ENCODE peak calls at places on chromosome 10, in six cellular contexts. One of them, this sample, is unnamed.

GRCh38 chr10:121617176-121617575 is 18.9 kb upstream of the FGFR2 start:
- DNase-seq in WTC11: no peak
- DNase-seq in lung: no peak
- DNase-seq in naive thymus-derived CD8-positive, alpha-beta T cell: no peak
- DNase-seq in caudate nucleus: peak; percentile 57
- DNase-seq in cardiac muscle cell: no peak
- DNase-seq in this sample: no peak

GRCh38 chr10:104777086-104777799 is 136.2 kb downstream of the SORCS3 start:
- DNase-seq in WTC11: peak; percentile 14
- DNase-seq in caudate nucleus: no peak
- DNase-seq in lung: no peak
- DNase-seq in naive thymus-derived CD8-positive, alpha-beta T cell: no peak
- DNase-seq in cardiac muscle cell: peak; percentile 55
- DNase-seq in this sample: no peak

GRCh38 chr10:92146072-92146471 is 144.8 kb downstream of the CPEB3 start:
- DNase-seq in WTC11: no peak
- DNase-seq in naive thymus-derived CD8-positive, alpha-beta T cell: no peak
- DNase-seq in caudate nucleus: no peak
- DNase-seq in lung: no peak
- DNase-seq in cardiac muscle cell: no peak
- DNase-seq in this sample: no peak

GRCh38 chr10:68348265-68348741 is 15.6 kb upstream of the PBLD start:
- DNase-seq in lung: no peak
- DNase-seq in caudate nucleus: no peak
- DNase-seq in cardiac muscle cell: peak; percentile 57
- DNase-seq in WTC11: peak; percentile 57
- DNase-seq in naive thymus-derived CD8-positive, alpha-beta T cell: peak; percentile 36
- DNase-seq in this sample: peak; percentile 51

GRCh38 chr10:44011603-44011981 is 362.9 kb upstream of the ZNF32 start:
- DNase-seq in naive thymus-derived CD8-positive, alpha-beta T cell: no peak
- DNase-seq in WTC11: no peak
- DNase-seq in lung: no peak
- DNase-seq in cardiac muscle cell: no peak
- DNase-seq in caudate nucleus: no peak
- DNase-seq in this sample: no peak

GRCh38 chr10:97465982-97466381 is 20.0 kb downstream of the ZDHHC16 start:
- DNase-seq in lung: no peak
- DNase-seq in cardiac muscle cell: no peak
- DNase-seq in caudate nucleus: no peak
- DNase-seq in WTC11: no peak
- DNase-seq in naive thymus-derived CD8-positive, alpha-beta T cell: no peak
- DNase-seq in this sample: no peak

GRCh38 chr10:74949843-74950765 is 123.7 kb downstream of the KAT6B start:
- DNase-seq in lung: no peak
- DNase-seq in cardiac muscle cell: no peak
- DNase-seq in naive thymus-derived CD8-positive, alpha-beta T cell: no peak
- DNase-seq in caudate nucleus: no peak
- DNase-seq in WTC11: no peak
- DNase-seq in this sample: peak; percentile 22

GRCh38 chr10:5599613-5600520 is 66.5 kb downstream of the ASB13 start:
- DNase-seq in lung: no peak
- DNase-seq in naive thymus-derived CD8-positive, alpha-beta T cell: no peak
- DNase-seq in cardiac muscle cell: no peak
- DNase-seq in WTC11: no peak
- DNase-seq in caudate nucleus: no peak
- DNase-seq in this sample: peak; percentile 16

GRCh38 chr10:69819713-69820506 is 18.2 kb downstream of the COL13A1 start:
- DNase-seq in naive thymus-derived CD8-positive, alpha-beta T cell: no peak
- DNase-seq in caudate nucleus: no peak
- DNase-seq in cardiac muscle cell: no peak
- DNase-seq in lung: no peak
- DNase-seq in WTC11: no peak
- DNase-seq in this sample: no peak

GRCh38 chr10:11823122-11823988 is at the start of gene PROSER2:
- DNase-seq in lung: peak; percentile 42
- DNase-seq in caudate nucleus: no peak
- DNase-seq in cardiac muscle cell: peak; percentile 78
- DNase-seq in naive thymus-derived CD8-positive, alpha-beta T cell: peak; percentile 27
- DNase-seq in WTC11: peak; percentile 47
- DNase-seq in this sample: peak; percentile 82

GRCh38 chr10:18066947-18067346 is 73.3 kb upstream of the CACNB2 start:
- DNase-seq in lung: no peak
- DNase-seq in caudate nucleus: no peak
- DNase-seq in WTC11: no peak
- DNase-seq in cardiac muscle cell: no peak
- DNase-seq in naive thymus-derived CD8-positive, alpha-beta T cell: no peak
- DNase-seq in this sample: no peak

GRCh38 chr10:59675812-59676211 is 33.8 kb downstream of the SLC16A9 start:
- DNase-seq in naive thymus-derived CD8-positive, alpha-beta T cell: no peak
- DNase-seq in cardiac muscle cell: peak; percentile 14
- DNase-seq in caudate nucleus: no peak
- DNase-seq in lung: no peak
- DNase-seq in WTC11: peak; percentile 77
- DNase-seq in this sample: no peak

GRCh38 chr10:126059101-126059826 is 162.9 kb downstream of the FANK1 start:
- DNase-seq in cardiac muscle cell: no peak
- DNase-seq in naive thymus-derived CD8-positive, alpha-beta T cell: no peak
- DNase-seq in WTC11: no peak
- DNase-seq in caudate nucleus: no peak
- DNase-seq in lung: no peak
- DNase-seq in this sample: no peak

GRCh38 chr10:132351611-132352010 is 19.6 kb downstream of the LRRC27 start:
- DNase-seq in caudate nucleus: no peak
- DNase-seq in WTC11: no peak
- DNase-seq in cardiac muscle cell: no peak
- DNase-seq in lung: no peak
- DNase-seq in naive thymus-derived CD8-positive, alpha-beta T cell: no peak
- DNase-seq in this sample: no peak

GRCh38 chr10:129959544-129960492 is 4.3 kb downstream of the EBF3 start:
- DNase-seq in WTC11: no peak
- DNase-seq in naive thymus-derived CD8-positive, alpha-beta T cell: no peak
- DNase-seq in caudate nucleus: no peak
- DNase-seq in cardiac muscle cell: peak; percentile 28
- DNase-seq in lung: no peak
- DNase-seq in this sample: peak; percentile 62

GRCh38 chr10:129106314-129106713 is 360.7 kb upstream of the MGMT start:
- DNase-seq in cardiac muscle cell: no peak
- DNase-seq in naive thymus-derived CD8-positive, alpha-beta T cell: no peak
- DNase-seq in caudate nucleus: no peak
- DNase-seq in lung: no peak
- DNase-seq in WTC11: no peak
- DNase-seq in this sample: no peak

GRCh38 chr10:86951184-86951761 is 6.1 kb downstream of the MMRN2 start:
- DNase-seq in naive thymus-derived CD8-positive, alpha-beta T cell: no peak
- DNase-seq in lung: no peak
- DNase-seq in WTC11: no peak
- DNase-seq in caudate nucleus: no peak
- DNase-seq in cardiac muscle cell: no peak
- DNase-seq in this sample: no peak

GRCh38 chr10:78578929-78579328 is 489.8 kb upstream of the ZMIZ1 start:
- DNase-seq in cardiac muscle cell: no peak
- DNase-seq in caudate nucleus: no peak
- DNase-seq in naive thymus-derived CD8-positive, alpha-beta T cell: no peak
- DNase-seq in lung: no peak
- DNase-seq in WTC11: no peak
- DNase-seq in this sample: no peak

GRCh38 chr10:30189254-30189583 is 129.8 kb upstream of the JCAD start:
- DNase-seq in naive thymus-derived CD8-positive, alpha-beta T cell: no peak
- DNase-seq in cardiac muscle cell: no peak
- DNase-seq in lung: no peak
- DNase-seq in caudate nucleus: no peak
- DNase-seq in WTC11: no peak
- DNase-seq in this sample: no peak

GRCh38 chr10:100826983-100827818 is 81.8 kb downstream of the PAX2 start:
- DNase-seq in WTC11: peak; percentile 59
- DNase-seq in naive thymus-derived CD8-positive, alpha-beta T cell: no peak
- DNase-seq in caudate nucleus: no peak
- DNase-seq in cardiac muscle cell: peak; percentile 68
- DNase-seq in lung: peak; percentile 28
- DNase-seq in this sample: peak; percentile 82

GRCh38 chr10:33265621-33266020 is 68.8 kb downstream of the NRP1 start:
- DNase-seq in lung: no peak
- DNase-seq in naive thymus-derived CD8-positive, alpha-beta T cell: no peak
- DNase-seq in cardiac muscle cell: no peak
- DNase-seq in caudate nucleus: no peak
- DNase-seq in WTC11: no peak
- DNase-seq in this sample: no peak

GRCh38 chr10:3426190-3426845 is 253.7 kb upstream of the PITRM1 start:
- DNase-seq in caudate nucleus: no peak
- DNase-seq in WTC11: no peak
- DNase-seq in lung: no peak
- DNase-seq in naive thymus-derived CD8-positive, alpha-beta T cell: no peak
- DNase-seq in cardiac muscle cell: no peak
- DNase-seq in this sample: no peak

GRCh38 chr10:11568578-11568977 is 42.9 kb downstream of the USP6NL start:
- DNase-seq in WTC11: no peak
- DNase-seq in lung: no peak
- DNase-seq in cardiac muscle cell: no peak
- DNase-seq in caudate nucleus: no peak
- DNase-seq in naive thymus-derived CD8-positive, alpha-beta T cell: no peak
- DNase-seq in this sample: no peak

GRCh38 chr10:47137311-47137851 is 162.6 kb upstream of the GDF10 start:
- DNase-seq in lung: no peak
- DNase-seq in WTC11: no peak
- DNase-seq in naive thymus-derived CD8-positive, alpha-beta T cell: no peak
- DNase-seq in caudate nucleus: no peak
- DNase-seq in cardiac muscle cell: no peak
- DNase-seq in this sample: no peak

GRCh38 chr10:27514243-27514642 is 10.1 kb downstream of the RAB18 start:
- DNase-seq in naive thymus-derived CD8-positive, alpha-beta T cell: no peak
- DNase-seq in cardiac muscle cell: no peak
- DNase-seq in WTC11: no peak
- DNase-seq in caudate nucleus: no peak
- DNase-seq in lung: no peak
- DNase-seq in this sample: no peak

GRCh38 chr10:8047452-8048280 is 6.8 kb upstream of the GATA3 start:
- DNase-seq in caudate nucleus: no peak
- DNase-seq in lung: no peak
- DNase-seq in naive thymus-derived CD8-positive, alpha-beta T cell: no peak
- DNase-seq in WTC11: no peak
- DNase-seq in cardiac muscle cell: no peak
- DNase-seq in this sample: peak; percentile 70

GRCh38 chr10:45152726-45153125 is 152.0 kb downstream of the ZNF22 start:
- DNase-seq in naive thymus-derived CD8-positive, alpha-beta T cell: no peak
- DNase-seq in cardiac muscle cell: no peak
- DNase-seq in lung: no peak
- DNase-seq in caudate nucleus: no peak
- DNase-seq in WTC11: no peak
- DNase-seq in this sample: no peak

GRCh38 chr10:127196227-127196954 is at the start of gene INSYN2A:
- DNase-seq in cardiac muscle cell: peak; percentile 47
- DNase-seq in WTC11: peak; percentile 67
- DNase-seq in lung: no peak
- DNase-seq in naive thymus-derived CD8-positive, alpha-beta T cell: no peak
- DNase-seq in caudate nucleus: peak; percentile 37
- DNase-seq in this sample: peak; percentile 83

GRCh38 chr10:58358314-58358933 is 23.6 kb downstream of the UBE2D1 start:
- DNase-seq in naive thymus-derived CD8-positive, alpha-beta T cell: no peak
- DNase-seq in caudate nucleus: no peak
- DNase-seq in WTC11: no peak
- DNase-seq in lung: no peak
- DNase-seq in cardiac muscle cell: no peak
- DNase-seq in this sample: no peak

GRCh38 chr10:68900427-68901105 is 549 bp upstream of the DDX50 start:
- DNase-seq in lung: no peak
- DNase-seq in cardiac muscle cell: no peak
- DNase-seq in WTC11: no peak
- DNase-seq in caudate nucleus: no peak
- DNase-seq in naive thymus-derived CD8-positive, alpha-beta T cell: no peak
- DNase-seq in this sample: peak; percentile 98

GRCh38 chr10:133009218-133009954 is 67.0 kb upstream of the CFAP46 start:
- DNase-seq in cardiac muscle cell: peak; percentile 46
- DNase-seq in WTC11: no peak
- DNase-seq in naive thymus-derived CD8-positive, alpha-beta T cell: no peak
- DNase-seq in lung: peak; percentile 90
- DNase-seq in caudate nucleus: no peak
- DNase-seq in this sample: no peak

GRCh38 chr10:48981310-48981907 is 41.8 kb upstream of the LRRC18 start:
- DNase-seq in naive thymus-derived CD8-positive, alpha-beta T cell: no peak
- DNase-seq in caudate nucleus: peak; percentile 16
- DNase-seq in cardiac muscle cell: peak; percentile 85
- DNase-seq in lung: peak; percentile 56
- DNase-seq in WTC11: peak; percentile 87
- DNase-seq in this sample: peak; percentile 71

GRCh38 chr10:4270116-4270515 is 485.1 kb upstream of the KLF6 start:
- DNase-seq in caudate nucleus: no peak
- DNase-seq in naive thymus-derived CD8-positive, alpha-beta T cell: no peak
- DNase-seq in cardiac muscle cell: no peak
- DNase-seq in lung: no peak
- DNase-seq in WTC11: no peak
- DNase-seq in this sample: no peak

GRCh38 chr10:95260909-95261552 is 29.8 kb downstream of the PDLIM1 start:
- DNase-seq in naive thymus-derived CD8-positive, alpha-beta T cell: no peak
- DNase-seq in lung: no peak
- DNase-seq in caudate nucleus: no peak
- DNase-seq in cardiac muscle cell: no peak
- DNase-seq in WTC11: no peak
- DNase-seq in this sample: no peak

GRCh38 chr10:32271617-32272016 is 75.3 kb downstream of the EPC1 start:
- DNase-seq in WTC11: no peak
- DNase-seq in lung: no peak
- DNase-seq in naive thymus-derived CD8-positive, alpha-beta T cell: no peak
- DNase-seq in caudate nucleus: no peak
- DNase-seq in cardiac muscle cell: no peak
- DNase-seq in this sample: no peak